ENCODE peak calls at places on chromosome X, in nine cellular contexts. H is endothelial cell; G is psoas muscle; D is foreskin fibroblast; W is CD8-positive, alpha-beta memory T cell; Z is fibroblast of the conjunctiva; I is progenitor cell of endocrine pancreas; S is epithelial cell of esophagus; A is neural crest cell. F is an unnamed sample.

GRCh38 chrX:100373673-100374072 is 36.4 kb downstream of the PCDH19 start:
- DNase-seq in H (no peak), S (no peak), W (no peak), I (no peak), A (no peak), D (no peak), Z (no peak), G (no peak), F (no peak)

GRCh38 chrX:55996649-55997048 is 235.5 kb upstream of the KLF8 start:
- DNase-seq in W (no peak), D (no peak), A (no peak), H (no peak), G (no peak), Z (no peak), S (no peak), I (no peak), F (no peak)

GRCh38 chrX:30533261-30533660 is 44.3 kb downstream of the TASL start:
- DNase-seq in A (no peak), G (no peak), Z (no peak), W (no peak), S (peak; percentile 41), H (no peak), D (peak; percentile 32), I (no peak), F (no peak)

GRCh38 chrX:108198420-108198819 is 106.8 kb downstream of the ATG4A start:
- DNase-seq in D (peak; percentile 45), H (no peak), S (peak; percentile 28), I (no peak), Z (peak; percentile 57), A (no peak), W (no peak), G (no peak), F (no peak)

GRCh38 chrX:39821011-39821708 is 276.6 kb downstream of the BCOR start:
- DNase-seq in A (peak; percentile 16), I (peak; percentile 48), D (no peak), Z (no peak), S (no peak), W (no peak), H (peak; percentile 19), G (peak; percentile 57), F (peak; percentile 77)

GRCh38 chrX:52262195-52262546 is 77.5 kb downstream of the MAGED4 start:
- DNase-seq in G (no peak), I (no peak), Z (no peak), H (no peak), S (no peak), W (no peak), A (no peak), D (no peak), F (no peak)

GRCh38 chrX:24494544-24495113 is 29.5 kb downstream of the PDK3 start:
- DNase-seq in S (peak; percentile 82), I (no peak), A (no peak), D (peak; percentile 26), G (no peak), Z (peak; percentile 13), W (no peak), H (no peak), F (no peak)

GRCh38 chrX:128035318-128035717 is 16.9 kb downstream of the ACTRT1 start:
- DNase-seq in A (no peak), Z (no peak), G (no peak), D (no peak), H (no peak), I (no peak), W (no peak), S (no peak), F (no peak)

GRCh38 chrX:19849433-19850190 is 37.8 kb downstream of the SH3KBP1 start:
- DNase-seq in H (no peak), D (no peak), Z (no peak), A (no peak), G (no peak), W (no peak), I (no peak), S (no peak), F (no peak)

GRCh38 chrX:31293409-31293808 is 221.6 kb upstream of the FTHL17 start:
- DNase-seq in W (no peak), S (no peak), D (no peak), I (no peak), H (no peak), G (no peak), Z (no peak), A (no peak), F (no peak)

GRCh38 chrX:135396109-135396508 is 25.6 kb upstream of the SMIM10L2A start:
- DNase-seq in W (no peak), D (peak; percentile 7), I (no peak), G (no peak), Z (no peak), H (peak; percentile 28), A (no peak), S (peak; percentile 58), F (no peak)

GRCh38 chrX:129755779-129756650 is 17.2 kb downstream of the XPNPEP2 start:
- DNase-seq in I (no peak), D (no peak), S (no peak), A (no peak), H (no peak), G (peak; percentile 23), W (no peak), Z (no peak), F (peak; percentile 73)

GRCh38 chrX:39445336-39445735 is 644.1 kb downstream of the MID1IP1 start:
- DNase-seq in Z (no peak), H (peak; percentile 19), A (peak; percentile 18), G (no peak), W (no peak), S (no peak), I (no peak), D (no peak), F (peak; percentile 63)

F was measured in H9.